ENCODE peak calls at places on chromosomes 1 and 21, in four cellular contexts. J, H, Q and I are unnamed samples. For H3K4me1, the result is how much of the 10 kb centered on the place peaks cover.

GRCh38 chr1:50603274-50604271 is 180.3 kb upstream of the DMRTA2 start:
- DNase-seq in J (peak), H (peak), Q (no peak), I (no peak)

GRCh38 chr1:65020774-65021173 is 54.4 kb upstream of the JAK1 start:
- DNase-seq in J (peak), H (no peak), Q (no peak), I (no peak)

GRCh38 chr21:35738342-35738961 is 321.9 kb downstream of the SETD4 start:
- DNase-seq in J (peak), H (peak), Q (no peak), I (no peak)

GRCh38 chr21:31668651-31669491 is 9.4 kb downstream of the SOD1 start:
- DNase-seq in J (no peak), H (no peak), Q (no peak), I (no peak)

GRCh38 chr1:96730574-96731298 is 9.2 kb downstream of the PTBP2 start:
- DNase-seq in J (peak), H (no peak), Q (no peak), I (no peak)

GRCh38 chr21:46457801-46458314 is 833 bp upstream of the DIP2A start:
- DNase-seq in J (peak), H (peak), Q (no peak), I (peak)

GRCh38 chr1:10283318-10283984 is 73.1 kb downstream of the KIF1B start:
- DNase-seq in J (no peak), H (peak), Q (no peak), I (peak)

GRCh38 chr1:236421022-236421421 is 26.9 kb downstream of the EDARADD start:
- DNase-seq in J (peak), H (no peak), Q (no peak), I (no peak)

GRCh38 chr1:145714524-145715111 is 4.7 kb upstream of the CD160 start:
- DNase-seq in J (no peak), H (no peak), Q (no peak), I (peak)

GRCh38 chr1:1215266-1215676 is 1.3 kb upstream of the TNFRSF4 start:
- DNase-seq in J (peak), H (no peak), Q (no peak), I (no peak)
- H3K4me1 ChIP-seq in J (half or more), H (under half), Q (under half), I (under half)

GRCh38 chr21:29073222-29074006 is at the start of gene CCT8:
- DNase-seq in J (peak), H (peak), Q (peak), I (peak)

GRCh38 chr21:29074783-29075182 is 1.3 kb upstream of the CCT8 start:
- DNase-seq in J (no peak), H (no peak), Q (no peak), I (no peak)

GRCh38 chr21:29074007-29074376 is 544 bp upstream of the CCT8 start:
- DNase-seq in J (no peak), H (no peak), Q (no peak), I (no peak)

GRCh38 chr21:29077651-29078090 is 4.2 kb upstream of the CCT8 start:
- DNase-seq in J (no peak), H (peak), Q (no peak), I (peak)

GRCh38 chr21:29075706-29076447 is 2.4 kb upstream of the CCT8 start:
- DNase-seq in J (no peak), H (peak), Q (no peak), I (no peak)
- H3K4me1 ChIP-seq in J (under half), H (under half), Q (half or more), I (half or more)

DNA sequence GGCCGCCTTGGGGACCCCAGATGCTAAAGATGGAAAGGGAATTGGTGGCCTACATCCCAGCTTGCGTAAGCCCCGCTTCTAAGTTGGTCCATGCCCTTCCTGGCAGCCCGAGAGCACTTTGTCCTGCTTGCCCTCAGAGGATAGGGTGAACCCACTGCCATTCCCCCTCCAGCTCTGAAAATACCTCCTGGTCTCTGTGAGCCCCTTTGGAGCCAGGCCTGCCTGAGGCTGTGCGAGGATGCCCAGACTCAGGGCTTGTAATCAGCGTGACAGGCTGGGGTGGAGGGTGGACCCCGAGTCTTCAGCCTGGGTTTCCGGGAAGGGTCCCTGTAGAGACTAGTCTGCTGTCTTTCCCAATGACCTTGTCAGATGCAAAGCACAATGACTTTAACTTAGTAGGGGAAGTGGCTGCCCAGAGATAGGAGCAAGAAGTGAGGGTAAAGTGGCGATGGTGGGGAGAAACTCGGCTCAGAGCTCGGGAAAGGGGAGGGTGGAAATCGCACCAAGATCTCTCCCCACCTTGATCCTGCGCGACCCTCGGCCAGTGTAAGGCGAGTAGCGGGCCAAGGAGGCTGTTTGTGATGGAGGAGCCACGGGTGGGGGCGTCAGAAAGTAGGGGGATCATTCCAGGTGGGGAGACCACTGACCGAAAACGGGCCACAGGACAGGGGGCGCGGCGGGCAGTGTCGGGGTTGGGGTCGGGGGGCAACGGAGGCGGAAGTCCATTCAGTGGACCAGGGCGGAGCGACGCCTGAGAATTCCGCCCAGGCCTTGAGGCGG is 2.7 kb upstream of the HES3 start:
- DNase-seq in J (no peak), H (no peak), Q (no peak), I (no peak)
- H3K4me1 ChIP-seq in J (under half), H (under half), Q (under half), I (under half)

DNA sequence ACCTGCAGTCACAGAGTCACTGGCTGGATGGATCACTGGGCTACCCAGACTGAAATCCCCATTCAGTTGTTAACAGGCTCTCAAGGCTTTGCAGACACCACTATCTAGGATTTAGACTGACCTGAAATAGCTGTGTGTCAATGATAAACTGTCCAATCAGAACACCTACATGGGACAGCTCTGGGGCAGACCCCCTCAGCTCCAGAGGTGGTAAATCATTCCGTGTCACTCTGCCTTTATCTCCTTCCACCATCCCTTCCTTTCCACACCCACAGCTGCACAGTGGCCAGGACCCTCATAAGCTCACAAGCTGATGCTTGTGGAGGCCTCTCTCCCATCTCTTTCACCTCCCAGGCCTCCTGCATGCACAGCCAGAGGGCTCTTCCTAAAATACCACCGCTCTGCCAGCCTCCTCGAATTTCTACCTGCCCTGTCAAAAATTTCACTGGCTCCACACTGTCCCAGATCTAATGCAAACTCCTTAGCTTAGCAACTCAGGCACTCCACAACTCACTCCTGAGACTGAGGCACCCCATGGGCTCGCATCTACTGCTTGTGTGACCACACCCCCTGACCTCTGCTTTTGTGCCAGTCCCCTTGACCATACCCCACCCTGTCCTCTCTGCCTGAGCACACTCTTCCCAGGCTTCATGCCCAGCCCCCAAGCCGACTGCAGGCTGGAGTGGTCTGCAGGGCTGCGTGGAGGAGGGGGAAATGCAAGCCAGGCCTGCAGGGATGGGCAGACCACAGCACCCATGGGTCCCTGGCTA is 5.8 kb downstream of the CAPZB start:
- DNase-seq in J (no peak), H (no peak), Q (no peak), I (no peak)
- H3K4me1 ChIP-seq in J (half or more), H (under half), Q (half or more), I (under half)

GRCh38 chr1:21926814-21927530 is 10.1 kb downstream of the HSPG2 start:
- DNase-seq in J (no peak), H (peak), Q (no peak), I (no peak)

GRCh38 chr1:21927531-21928237 is 9.4 kb downstream of the HSPG2 start:
- DNase-seq in J (no peak), H (no peak), Q (no peak), I (no peak)

GRCh38 chr1:21925334-21925940 is 11.7 kb downstream of the HSPG2 start:
- DNase-seq in J (no peak), H (no peak), Q (no peak), I (no peak)

GRCh38 chr1:21924503-21925005 is 12.6 kb downstream of the HSPG2 start:
- DNase-seq in J (no peak), H (no peak), Q (no peak), I (no peak)

GRCh38 chr1:21926065-21926464 is 11.0 kb downstream of the HSPG2 start:
- DNase-seq in J (no peak), H (no peak), Q (no peak), I (no peak)
- H3K4me1 ChIP-seq in J (half or more), H (under half), Q (under half), I (half or more)

GRCh38 chr1:18928985-18929384 is 26.6 kb upstream of the ALDH4A1 start:
- DNase-seq in J (no peak), H (no peak), Q (no peak), I (no peak)
- H3K4me1 ChIP-seq in J (half or more), H (half or more), Q (half or more), I (under half)

GRCh38 chr1:17306921-17307320 is 1.1 kb upstream of the PADI4 start:
- DNase-seq in J (no peak), H (no peak), Q (no peak), I (no peak)
- H3K4me1 ChIP-seq in J (under half), H (under half), Q (under half), I (under half)

DNA sequence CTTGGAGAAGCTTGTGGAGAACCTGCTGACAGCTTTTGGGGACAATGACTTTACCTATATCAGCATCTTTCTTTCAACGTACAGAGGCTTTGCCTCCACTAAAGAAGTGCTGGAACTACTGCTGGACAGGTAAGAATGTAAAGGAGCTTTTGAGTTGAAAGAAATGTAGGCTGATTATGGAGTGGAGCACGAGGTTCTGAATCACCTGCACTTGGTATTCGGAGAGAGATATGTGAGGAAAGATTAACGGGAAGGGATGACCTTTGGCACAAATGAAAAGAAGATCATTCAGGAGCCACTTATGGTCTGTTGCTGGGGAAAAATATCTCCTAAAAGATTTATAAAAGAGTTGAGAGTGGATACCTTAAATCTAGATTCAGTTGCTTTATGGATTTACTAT is 42.7 kb downstream of the RGL1 start:
- DNase-seq in J (no peak), H (no peak), Q (no peak), I (no peak)
- H3K4me1 ChIP-seq in J (under half), H (under half), Q (under half), I (under half)